ENCODE peak calls at places on chromosomes 3 and 15, in ten cellular contexts. H is stimulated activated CD8-positive, alpha-beta memory T cell treated with anti-CD3 and anti-CD28 coated beads, Interleukin-7, amount 100 ng/mL, for 1 hour; C is nucleus accumbens; X is HS-5; U is activated CD4-positive, alpha-beta T cell treated with anti-CD3 and anti-CD28 coated beads for 36 hours; G is memory B cell; E is NCI-H748 treated with DMSO at 0.1 percent for 48 hours; L is H4; S is ureter; R is endothelial cell. V is an unnamed sample.

GRCh38 chr15:39592500-39592899 is 11.6 kb downstream of the THBS1 start:
- DNase-seq in L (no peak), X (no peak), S (no peak), C (no peak), U (no peak), R (no peak), E (no peak), G (no peak), H (no peak), V (no peak)

GRCh38 chr3:187044871-187045552 is 94.3 kb downstream of the RPL39L start:
- DNase-seq in G (no peak), L (no peak), E (no peak), S (no peak), C (no peak), U (no peak), H (no peak), R (no peak), X (no peak), V (no peak)

GRCh38 chr3:70086336-70086735 is 86.8 kb downstream of the SAMMSON start:
- DNase-seq in E (no peak), U (no peak), H (no peak), X (no peak), S (no peak), R (no peak), L (no peak), G (no peak), C (no peak), V (no peak)

GRCh38 chr15:46126581-46126980 is 491.8 kb downstream of the SQOR start:
- DNase-seq in L (peak; percentile 21), E (no peak), G (no peak), H (no peak), R (no peak), X (peak; percentile 19), S (no peak), U (no peak), C (no peak), V (no peak)

GRCh38 chr3:193938613-193939012 is 197.3 kb upstream of the HES1 start:
- DNase-seq in L (no peak), S (no peak), C (no peak), R (no peak), X (no peak), U (no peak), G (no peak), E (peak; percentile 93), H (no peak), V (no peak)

GRCh38 chr3:46972396-46972795 is 4.1 kb downstream of the CCDC12 start:
- DNase-seq in R (no peak), L (no peak), U (no peak), E (no peak), H (no peak), G (no peak), X (no peak), S (no peak), C (no peak), V (no peak)

GRCh38 chr15:32134777-32135307 is 104.5 kb downstream of the CHRNA7 start:
- DNase-seq in S (no peak), C (no peak), X (no peak), R (no peak), E (no peak), H (no peak), U (no peak), G (no peak), L (no peak), V (no peak)

GRCh38 chr3:42844815-42845214 is 30.9 kb downstream of the CYP8B1 start:
- DNase-seq in S (no peak), R (no peak), C (no peak), U (no peak), L (no peak), X (no peak), H (no peak), G (no peak), E (no peak), V (no peak)

GRCh38 chr15:93111451-93111850 is 22.4 kb upstream of the RGMA start:
- DNase-seq in G (no peak), S (no peak), E (no peak), X (no peak), R (no peak), H (no peak), L (no peak), C (no peak), U (no peak), V (no peak)

GRCh38 chr3:53255360-53255774 is 455 bp downstream of the TKT start:
- DNase-seq in S (peak; percentile 60), G (peak; percentile 14), C (peak; percentile 55), H (no peak), U (peak; percentile 61), L (no peak), E (no peak), X (no peak), R (no peak), V (no peak)

GRCh38 chr15:61890106-61890505 is 170.1 kb downstream of the VPS13C start:
- DNase-seq in C (no peak), H (no peak), E (no peak), R (no peak), S (no peak), L (no peak), G (no peak), U (no peak), X (no peak), V (no peak)

GRCh38 chr15:58771621-58772235 is 626 bp downstream of the MINDY2 start:
- DNase-seq in E (no peak), H (no peak), X (no peak), C (peak; percentile 77), L (no peak), G (no peak), U (peak; percentile 48), R (no peak), S (peak; percentile 61), V (no peak)

GRCh38 chr15:50055333-50056278 is 63.4 kb downstream of the ATP8B4 start:
- DNase-seq in U (no peak), G (no peak), X (no peak), C (no peak), L (peak; percentile 31), S (no peak), R (no peak), H (no peak), E (no peak), V (no peak)

GRCh38 chr3:193030276-193030675 is 112.6 kb upstream of the MB21D2 start:
- DNase-seq in R (no peak), X (no peak), U (no peak), H (no peak), G (no peak), S (no peak), L (peak; percentile 45), E (peak; percentile 45), C (no peak), V (no peak)

GRCh38 chr3:143608966-143609365 is 239.3 kb downstream of the SLC9A9 start:
- DNase-seq in X (no peak), L (no peak), C (no peak), H (no peak), S (no peak), U (no peak), R (no peak), G (no peak), E (no peak), V (no peak)

GRCh38 chr15:52252781-52253180 is 42.8 kb downstream of the MYO5C start:
- DNase-seq in E (no peak), H (no peak), S (no peak), L (peak; percentile 90), R (no peak), U (no peak), X (peak; percentile 86), G (no peak), C (no peak), V (no peak)

GRCh38 chr15:52011711-52012144 is 7.3 kb upstream of the MAPK6 start:
- DNase-seq in S (no peak), L (peak; percentile 23), H (no peak), R (peak; percentile 12), E (peak; percentile 64), X (no peak), G (no peak), C (peak; percentile 10), U (no peak), V (no peak)

GRCh38 chr3:79885407-79885806 is 117.6 kb upstream of the ROBO1 start:
- DNase-seq in L (no peak), S (no peak), G (no peak), X (no peak), U (no peak), E (no peak), H (no peak), C (no peak), R (no peak), V (no peak)

GRCh38 chr3:29465836-29466235 is 185.0 kb downstream of the RBMS3 start:
- DNase-seq in L (no peak), X (no peak), C (no peak), U (no peak), H (no peak), S (no peak), G (no peak), R (no peak), E (no peak), V (no peak)

GRCh38 chr3:186519021-186519658 is 25.0 kb downstream of the CRYGS start:
- DNase-seq in E (no peak), L (no peak), C (no peak), S (no peak), H (peak; percentile 24), U (peak; percentile 84), R (no peak), G (peak; percentile 59), X (no peak), V (no peak)

GRCh38 chr3:139355502-139355901 is 11.7 kb downstream of the MRPS22 start:
- DNase-seq in L (no peak), U (no peak), H (no peak), C (peak; percentile 17), G (no peak), S (no peak), X (no peak), R (no peak), E (no peak), V (no peak)

GRCh38 chr3:112629425-112629824 is 11.5 kb downstream of the CCDC80 start:
- DNase-seq in L (peak; percentile 70), S (no peak), H (no peak), C (no peak), U (peak; percentile 48), E (no peak), X (peak; percentile 75), G (no peak), R (no peak), V (no peak)

GRCh38 chr3:139107424-139108252 is 62.9 kb upstream of the PRR23C start:
- DNase-seq in C (no peak), U (no peak), R (no peak), E (no peak), H (no peak), L (no peak), S (no peak), G (no peak), X (no peak), V (no peak)

GRCh38 chr15:63362196-63362595 is 19.4 kb downstream of the CA12 start:
- DNase-seq in X (no peak), R (no peak), U (no peak), H (no peak), L (no peak), E (no peak), S (no peak), G (no peak), C (no peak), V (no peak)

GRCh38 chr15:65963358-65963757 is 94.1 kb downstream of the RAB11A start:
- DNase-seq in G (no peak), L (no peak), X (no peak), H (no peak), R (no peak), S (no peak), C (no peak), E (no peak), U (no peak), V (no peak)

GRCh38 chr3:176376531-176376930 is 820.8 kb downstream of the TBL1XR1 start:
- DNase-seq in X (no peak), R (no peak), E (no peak), S (no peak), U (no peak), L (no peak), G (no peak), C (no peak), H (no peak), V (no peak)

GRCh38 chr3:63864008-63864871 is 573 bp downstream of the ATXN7 start:
- DNase-seq in S (peak; percentile 52), L (no peak), G (peak; percentile 18), R (peak; percentile 29), X (no peak), H (no peak), C (peak; percentile 41), U (peak; percentile 59), E (no peak), V (no peak)

GRCh38 chr3:51954713-51955112 is 468 bp upstream of the GPR62 start:
- DNase-seq in S (no peak), E (no peak), L (no peak), R (no peak), H (no peak), U (no peak), G (no peak), C (no peak), X (no peak), V (no peak)

V was measured in esophagus squamous epithelium.